ENCODE peak calls at places on chromosome 3, in four cellular contexts. F, K, S and P are unnamed samples.

GRCh38 chr3:180278583-180279188 is 241.9 kb upstream of the PEX5L start:
- DNase-seq in F (no peak), K (no peak), S (no peak), P (no peak)

GRCh38 chr3:107825556-107825955 is 265.3 kb downstream of the CD47 start:
- DNase-seq in F (no peak), K (no peak), S (no peak), P (no peak)

GRCh38 chr3:112605285-112605684 is 35.7 kb downstream of the CCDC80 start:
- DNase-seq in F (no peak), K (no peak), S (no peak), P (no peak)

GRCh38 chr3:16658004-16658932 is 53.0 kb upstream of the DAZL start:
- DNase-seq in F (peak; percentile 81), K (peak; percentile 20), S (no peak), P (peak; percentile 9)

GRCh38 chr3:179196098-179196497 is 47.9 kb downstream of the PIK3CA start:
- DNase-seq in F (no peak), K (no peak), S (no peak), P (no peak)

GRCh38 chr3:167941234-167941995 is 154.3 kb downstream of the GOLIM4 start:
- DNase-seq in F (no peak), K (no peak), S (no peak), P (no peak)

GRCh38 chr3:192831111-192831644 is 86.5 kb downstream of the MB21D2 start:
- DNase-seq in F (no peak), K (no peak), S (no peak), P (no peak)

GRCh38 chr3:14429689-14430452 is 27.5 kb downstream of the SLC6A6 start:
- DNase-seq in F (no peak), K (no peak), S (no peak), P (no peak)

GRCh38 chr3:148173836-148174235 is 523.9 kb upstream of the AGTR1 start:
- DNase-seq in F (no peak), K (no peak), S (no peak), P (no peak)

GRCh38 chr3:183545688-183546087 is 9.8 kb downstream of the KLHL6 start:
- DNase-seq in F (no peak), K (no peak), S (no peak), P (no peak)

GRCh38 chr3:147371771-147372340 is 34.5 kb downstream of the ZIC4 start:
- DNase-seq in F (no peak), K (no peak), S (no peak), P (no peak)

GRCh38 chr3:187767266-187768032 is 22.2 kb upstream of the BCL6 start:
- DNase-seq in F (no peak), K (no peak), S (no peak), P (no peak)

GRCh38 chr3:10169000-10169496 is 4.3 kb downstream of the IRAK2 start:
- DNase-seq in F (no peak), K (no peak), S (no peak), P (no peak)

GRCh38 chr3:157174265-157174615 is 14.3 kb upstream of the CCNL1 start:
- DNase-seq in F (peak; percentile 46), K (no peak), S (no peak), P (peak; percentile 61)

GRCh38 chr3:29324180-29324651 is 43.3 kb downstream of the RBMS3 start:
- DNase-seq in F (no peak), K (no peak), S (no peak), P (no peak)